ENCODE peak calls at places on chromosomes 5 and 9, in five cellular contexts. X is tibial artery, L is lower lobe of right lung, T is kidney, W is bronchial epithelial cell. V is an unnamed sample.

GRCh38 chr9:20242767-20243166 is 379.5 kb downstream of the MLLT3 start:
- DNase-seq in X (no peak), L (no peak), T (no peak), W (no peak), V (no peak)

GRCh38 chr5:43636076-43636475 is 33.1 kb downstream of the NNT start:
- DNase-seq in X (no peak), L (no peak), T (no peak), W (no peak), V (no peak)

GRCh38 chr5:167731951-167732350 is 559.5 kb upstream of the WWC1 start:
- DNase-seq in X (no peak), L (no peak), T (no peak), W (no peak), V (no peak)

GRCh38 chr5:61809651-61810050 is 477.6 kb downstream of the ZSWIM6 start:
- DNase-seq in X (no peak), L (no peak), T (no peak), W (peak; percentile 96), V (no peak)

GRCh38 chr5:173721259-173722232 is 105.1 kb upstream of the BOD1 start:
- DNase-seq in X (no peak), L (no peak), T (no peak), W (peak; percentile 27), V (no peak)

GRCh38 chr5:10760033-10760975 is 730 bp downstream of the DAP start:
- DNase-seq in X (no peak), L (peak; percentile 71), T (no peak), W (peak; percentile 55), V (no peak)

GRCh38 chr5:177458912-177459350 is 12.3 kb downstream of the PRR7 start:
- DNase-seq in X (no peak), L (no peak), T (peak; percentile 81), W (no peak), V (no peak)

GRCh38 chr5:87400305-87400899 is 12.3 kb downstream of the CCNH start:
- DNase-seq in X (no peak), L (no peak), T (no peak), W (peak; percentile 49), V (no peak)

GRCh38 chr9:119368179-119368578 is 1.1 kb downstream of the BRINP1 start:
- DNase-seq in X (no peak), L (no peak), T (no peak), W (no peak), V (no peak)

GRCh38 chr5:58666598-58667595 is 84.0 kb downstream of the RAB3C start:
- DNase-seq in X (no peak), L (no peak), T (no peak), W (no peak), V (no peak)

GRCh38 chr9:109143881-109144562 is 23.0 kb downstream of the FRRS1L start:
- DNase-seq in X (no peak), L (no peak), T (no peak), W (peak; percentile 50), V (no peak)

GRCh38 chr9:77707696-77708095 is 59.6 kb upstream of the GNA14 start:
- DNase-seq in X (peak; percentile 90), L (peak; percentile 54), T (no peak), W (peak; percentile 97), V (peak; percentile 99)

GRCh38 chr9:4070266-4070665 is 229.6 kb downstream of the GLIS3 start:
- DNase-seq in X (no peak), L (no peak), T (no peak), W (no peak), V (no peak)

GRCh38 chr9:25716220-25716872 is 38.1 kb upstream of the TUSC1 start:
- DNase-seq in X (no peak), L (no peak), T (no peak), W (peak; percentile 86), V (peak; percentile 39)

GRCh38 chr5:39437469-39437868 is 12.7 kb upstream of the DAB2 start:
- DNase-seq in X (no peak), L (no peak), T (no peak), W (peak; percentile 35), V (no peak)

GRCh38 chr5:35404701-35405100 is 174.4 kb upstream of the PRLR start:
- DNase-seq in X (no peak), L (no peak), T (no peak), W (no peak), V (no peak)

GRCh38 chr9:111838439-111838838 is 43.7 kb upstream of the SHOC1 start:
- DNase-seq in X (no peak), L (no peak), T (no peak), W (no peak), V (no peak)

GRCh38 chr5:39498247-39498952 is 73.6 kb upstream of the DAB2 start:
- DNase-seq in X (no peak), L (no peak), T (no peak), W (peak; percentile 24), V (no peak)

GRCh38 chr5:73818357-73818756 is 192.4 kb downstream of the ARHGEF28 start:
- DNase-seq in X (no peak), L (no peak), T (no peak), W (peak; percentile 83), V (no peak)

GRCh38 chr9:38026021-38026809 is 42.8 kb downstream of the SHB start:
- DNase-seq in X (peak; percentile 79), L (no peak), T (peak; percentile 72), W (peak; percentile 91), V (peak; percentile 89)

GRCh38 chr9:3732077-3733038 is 206.6 kb upstream of the RFX3 start:
- DNase-seq in X (peak; percentile 63), L (no peak), T (no peak), W (peak; percentile 82), V (peak; percentile 60)

GRCh38 chr9:36141288-36141687 is 4.8 kb downstream of the GLIPR2 start:
- DNase-seq in X (no peak), L (no peak), T (peak; percentile 78), W (peak; percentile 33), V (no peak)
- H3K4me3 ChIP-seq in X (no peak overlapping the region), L (no peak overlapping the region), T (no peak overlapping the region), W (no peak overlapping the region), V (no peak overlapping the region)

GRCh38 chr9:133538851-133539250 is 4.3 kb downstream of the ADAMTSL2 start:
- DNase-seq in X (no peak), L (no peak), T (no peak), W (no peak), V (no peak)

GRCh38 chr9:133538176-133538575 is 3.7 kb downstream of the ADAMTSL2 start:
- DNase-seq in X (no peak), L (no peak), T (no peak), W (peak; percentile 21), V (no peak)

GRCh38 chr9:133542002-133542401 is 7.5 kb downstream of the ADAMTSL2 start:
- DNase-seq in X (no peak), L (no peak), T (no peak), W (no peak), V (no peak)

GRCh38 chr9:133539434-133539833 is 4.9 kb downstream of the ADAMTSL2 start:
- DNase-seq in X (no peak), L (no peak), T (peak; percentile 91), W (no peak), V (no peak)

DNA sequence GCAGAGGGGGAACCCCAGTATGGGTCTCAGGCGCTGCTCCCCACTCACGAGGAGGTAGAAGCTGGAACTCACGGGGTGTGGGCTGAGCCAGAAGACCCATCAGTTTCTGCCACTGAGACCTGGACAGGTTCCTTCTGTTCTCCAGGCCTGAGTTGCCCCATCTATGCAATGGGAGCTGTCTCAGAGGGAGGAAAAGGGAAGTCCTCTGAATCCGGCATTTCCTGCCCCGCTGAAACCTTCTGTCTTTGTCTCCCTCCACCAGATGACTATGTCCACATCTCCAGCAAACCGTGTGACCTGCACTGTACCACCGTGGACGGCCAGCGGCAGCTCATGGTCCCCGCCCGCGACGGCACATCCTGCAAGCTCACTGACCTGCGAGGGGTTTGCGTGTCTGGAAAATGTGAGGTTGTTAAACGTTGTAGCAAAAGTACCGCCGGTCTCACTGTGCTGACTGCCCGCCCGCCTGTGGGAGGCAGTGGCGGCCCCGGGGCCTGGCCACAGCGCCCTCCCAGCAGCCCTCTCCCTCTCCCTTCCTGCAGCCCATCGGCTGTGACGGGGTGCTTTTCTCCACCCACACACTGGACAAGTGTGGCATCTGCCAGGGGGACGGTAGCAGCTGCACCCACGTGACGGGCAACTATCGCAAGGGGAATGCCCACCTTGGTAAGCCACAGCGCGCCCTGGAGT is 6.0 kb downstream of the ADAMTSL2 start:
- DNase-seq in X (no peak), L (no peak), T (no peak), W (no peak), V (no peak)
- TF ChIP-seq CTCF in X (no peak), L (no peak), T (no peak), W (no peak), V (no peak)

DNA sequence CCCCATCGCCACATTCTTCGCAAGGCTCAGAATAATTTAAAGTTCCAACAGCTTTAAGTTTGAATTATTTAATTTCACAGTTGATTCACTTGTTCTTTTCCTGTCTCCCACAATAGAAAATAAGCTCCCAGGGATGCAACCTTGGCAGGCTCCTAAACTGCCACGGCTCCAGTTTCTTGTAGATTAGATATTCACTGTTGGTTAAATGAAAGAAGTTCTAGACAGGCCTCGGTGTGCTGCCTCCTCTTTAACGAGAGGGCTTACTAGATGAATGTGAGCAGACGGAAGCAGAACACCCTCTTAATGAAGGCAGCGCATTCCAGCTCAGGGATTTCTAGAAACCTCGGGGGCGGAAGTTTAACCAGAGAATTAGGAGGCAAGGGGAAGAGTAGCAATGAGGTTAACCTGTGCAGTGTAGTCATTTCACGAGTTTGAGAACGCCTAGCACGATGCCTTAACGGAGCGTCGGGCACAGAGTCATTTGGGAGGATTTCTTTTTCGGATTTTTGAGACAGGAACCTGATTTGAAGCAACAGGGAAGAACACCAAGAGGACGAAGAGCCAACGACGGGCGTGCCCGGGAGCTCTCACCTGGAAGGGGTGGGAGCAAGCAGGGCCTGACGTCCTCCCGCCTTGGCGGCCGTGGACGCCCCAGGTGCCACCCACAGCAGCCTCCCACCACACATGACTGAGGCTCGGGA is 637 bp upstream of the SMC5 start:
- DNase-seq in X (no peak), L (peak; percentile 83), T (peak; percentile 91), W (peak; percentile 67), V (no peak)
- H3K4me3 ChIP-seq in X (peak overlapping the region; percentile 80), L (peak overlapping the region; percentile 86), T (peak overlapping the region; percentile 97), W (peak overlapping the region; percentile 81), V (peak overlapping the region; percentile 68)

DNA sequence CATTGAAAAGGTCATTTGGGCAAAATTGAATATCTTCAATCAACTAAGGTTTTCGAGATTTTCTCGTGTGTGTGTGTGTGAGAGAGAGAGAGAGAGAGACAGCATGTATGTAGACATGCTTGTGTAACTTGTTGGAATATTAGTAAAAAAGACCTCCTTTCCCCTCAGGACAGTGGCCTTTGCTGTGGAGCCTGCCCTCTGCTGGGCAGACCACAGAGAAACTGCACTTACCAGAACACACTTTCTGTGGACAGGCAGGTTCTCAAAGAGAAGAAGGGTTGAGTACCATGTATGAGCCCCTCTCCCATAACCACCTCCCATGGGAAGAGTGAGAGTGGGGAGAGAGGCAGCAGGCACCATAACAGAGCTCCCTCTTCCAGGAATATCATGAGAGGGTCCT is 45.6 kb downstream of the CFAP90 start:
- DNase-seq in X (no peak), L (no peak), T (no peak), W (no peak), V (no peak)
- TF ChIP-seq CTCF in X (no peak), L (no peak), T (peak; percentile 39), W (peak; percentile 7), V (peak; percentile 42)

GRCh38 chr9:131728961-131729360 is 10.9 kb downstream of the RAPGEF1 start:
- DNase-seq in X (no peak), L (no peak), T (no peak), W (no peak), V (no peak)
- H3K4me3 ChIP-seq in X (no peak overlapping the region), L (no peak overlapping the region), T (no peak overlapping the region), W (no peak overlapping the region), V (no peak overlapping the region)

V was measured in retinal pigment epithelial cell.